ENCODE peak calls at places on chromosomes 5 and 9, in seven cellular contexts. U, B, K, N, F, R and G are unnamed samples.

GRCh38 chr5:179370490-179371122 is 25.3 kb upstream of the ADAMTS2 start:
- DNase-seq in U (no peak), B (no peak), K (no peak), N (no peak), F (no peak), R (no peak), G (no peak)

GRCh38 chr5:130290219-130290618 is 386.0 kb downstream of the CHSY3 start:
- DNase-seq in U (no peak), B (no peak), K (no peak), N (no peak), F (no peak), R (no peak), G (no peak)

GRCh38 chr5:101689306-101689705 is 606.8 kb downstream of the SLCO4C1 start:
- DNase-seq in U (no peak), B (no peak), K (no peak), N (no peak), F (no peak), R (no peak), G (no peak)

GRCh38 chr5:89471556-89471955 is 588.6 kb upstream of the MEF2C start:
- DNase-seq in U (no peak), B (no peak), K (no peak), N (no peak), F (no peak), R (no peak), G (no peak)

GRCh38 chr5:68894673-68895072 is 199.1 kb upstream of the SLC30A5 start:
- DNase-seq in U (no peak), B (no peak), K (no peak), N (no peak), F (no peak), R (no peak), G (no peak)

GRCh38 chr9:123669355-123669754 is 260.6 kb downstream of the DENND1A start:
- DNase-seq in U (no peak), B (no peak), K (no peak), N (no peak), F (no peak), R (no peak), G (no peak)

GRCh38 chr5:38387161-38387560 is 128.8 kb downstream of the EGFLAM start:
- DNase-seq in U (no peak), B (no peak), K (no peak), N (no peak), F (no peak), R (no peak), G (no peak)

GRCh38 chr5:59522201-59522831 is 371.2 kb downstream of the PDE4D start:
- DNase-seq in U (no peak), B (no peak), K (no peak), N (no peak), F (no peak), R (no peak), G (no peak)

GRCh38 chr9:131111186-131111853 is 14.1 kb upstream of the NUP214 start:
- DNase-seq in U (no peak), B (no peak), K (no peak), N (no peak), F (no peak), R (no peak), G (peak)

GRCh38 chr9:109027176-109027575 is 13.9 kb upstream of the CTNNAL1 start:
- DNase-seq in U (no peak), B (no peak), K (no peak), N (no peak), F (no peak), R (no peak), G (no peak)

GRCh38 chr9:100295240-100295639 is 57.5 kb downstream of the TEX10 start:
- DNase-seq in U (no peak), B (no peak), K (no peak), N (no peak), F (no peak), R (no peak), G (no peak)

GRCh38 chr5:169875091-169875727 is 105.1 kb downstream of the INSYN2B start:
- DNase-seq in U (no peak), B (no peak), K (no peak), N (no peak), F (no peak), R (no peak), G (no peak)

GRCh38 chr5:143014017-143014651 is 244.0 kb downstream of the ARHGAP26 start:
- DNase-seq in U (no peak), B (no peak), K (peak), N (no peak), F (peak), R (no peak), G (peak)

GRCh38 chr5:5804834-5805233 is 382.4 kb downstream of the ICE1 start:
- DNase-seq in U (no peak), B (no peak), K (no peak), N (no peak), F (no peak), R (no peak), G (no peak)

GRCh38 chr9:116152941-116153764 is 438 bp upstream of the PAPPA start:
- DNase-seq in U (no peak), B (no peak), K (no peak), N (no peak), F (peak), R (no peak), G (no peak)

GRCh38 chr5:67301285-67301904 is 104.8 kb upstream of the CD180 start:
- DNase-seq in U (no peak), B (no peak), K (no peak), N (no peak), F (no peak), R (no peak), G (no peak)

GRCh38 chr5:167049043-167049663 is 1242.3 kb upstream of the WWC1 start:
- DNase-seq in U (no peak), B (peak), K (peak), N (peak), F (peak), R (no peak), G (peak)

GRCh38 chr5:61910771-61911170 is 395.2 kb upstream of the KIF2A start:
- DNase-seq in U (no peak), B (no peak), K (no peak), N (no peak), F (no peak), R (no peak), G (no peak)

GRCh38 chr5:67730917-67731474 is 484.6 kb upstream of the PIK3R1 start:
- DNase-seq in U (no peak), B (no peak), K (no peak), N (no peak), F (no peak), R (no peak), G (no peak)

GRCh38 chr5:158876263-158876942 is 223.3 kb downstream of the EBF1 start:
- DNase-seq in U (no peak), B (no peak), K (no peak), N (no peak), F (no peak), R (no peak), G (no peak)

GRCh38 chr5:36739751-36740221 is 133.4 kb downstream of the SLC1A3 start:
- DNase-seq in U (no peak), B (peak), K (peak), N (peak), F (peak), R (peak), G (peak)

GRCh38 chr9:79974806-79975422 is 403.1 kb downstream of the TLE4 start:
- DNase-seq in U (no peak), B (no peak), K (no peak), N (no peak), F (no peak), R (no peak), G (no peak)

DNA sequence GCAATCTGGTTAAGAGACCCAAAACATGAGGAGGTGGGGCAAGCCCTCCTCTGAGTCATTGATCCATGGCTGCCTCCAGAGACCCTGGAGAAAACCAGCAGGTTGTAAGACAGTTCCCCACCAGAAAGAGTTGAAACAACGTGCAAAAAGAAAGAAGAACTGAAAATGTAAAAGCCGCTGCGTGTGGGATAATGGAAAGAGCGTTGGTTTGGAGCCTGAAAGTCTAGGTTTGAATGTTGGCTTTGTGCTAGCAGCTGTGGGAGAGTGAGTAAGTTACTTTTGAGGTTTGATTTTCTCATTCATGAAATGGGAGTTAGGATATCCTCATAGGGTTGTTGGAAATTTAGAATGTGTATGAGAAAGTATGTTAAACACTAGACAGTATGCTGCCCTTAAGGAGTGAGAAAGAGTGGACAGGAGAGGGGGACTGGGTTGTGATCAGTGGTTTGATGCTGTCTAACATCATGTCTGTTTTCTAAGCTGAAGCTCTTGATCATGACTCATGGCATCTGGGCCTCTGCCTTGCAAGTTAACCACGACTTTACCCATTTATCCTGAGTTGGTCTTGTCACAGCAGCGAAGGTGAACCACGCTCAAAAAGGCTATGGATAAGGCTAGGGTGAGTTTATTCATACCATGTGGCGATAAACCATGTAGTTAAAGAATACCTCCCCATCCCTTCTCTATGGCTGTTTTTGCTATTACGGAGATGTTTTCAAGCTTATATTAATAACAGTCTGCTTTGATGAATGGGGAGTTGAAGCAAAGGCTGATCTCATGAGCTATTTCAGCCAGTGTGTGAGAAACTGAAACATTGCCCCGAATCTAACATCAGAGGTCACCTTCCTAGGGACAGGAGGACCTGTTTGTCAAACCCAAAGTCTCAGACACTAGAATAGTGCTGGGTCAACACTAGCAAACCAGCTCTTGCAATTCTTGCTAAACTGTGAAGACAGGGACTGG is 41.3 kb downstream of the ZNF366 start:
- DNase-seq in U (peak), B (no peak), K (no peak), N (no peak), F (no peak), R (no peak), G (no peak)
- TF ChIP-seq SP1 in U (peak), B (no peak), K (no peak), N (no peak), F (no peak), R (no peak), G (no peak)

GRCh38 chr5:53335115-53335514 is 145.3 kb upstream of the FST start:
- DNase-seq in U (no peak), B (no peak), K (no peak), N (no peak), F (no peak), R (no peak), G (no peak)
- TF ChIP-seq SP1 in U (no peak), B (no peak), K (no peak), N (no peak), F (no peak), R (no peak), G (no peak)

GRCh38 chr5:52491829-52492217 is 295.9 kb upstream of the ITGA1 start:
- DNase-seq in U (no peak), B (no peak), K (no peak), N (no peak), F (no peak), R (no peak), G (no peak)
- TF ChIP-seq SP1 in U (no peak), B (no peak), K (no peak), N (no peak), F (no peak), R (no peak), G (no peak)

GRCh38 chr5:124453221-124454032 is 293.0 kb downstream of the ZNF608 start:
- DNase-seq in U (peak), B (no peak), K (no peak), N (peak), F (no peak), R (no peak), G (no peak)
- TF ChIP-seq SP1 in U (no peak), B (no peak), K (no peak), N (peak), F (no peak), R (no peak), G (no peak)

GRCh38 chr5:153496835-153497234 is 6.4 kb downstream of the GRIA1 start:
- DNase-seq in U (no peak), B (no peak), K (peak), N (peak), F (no peak), R (no peak), G (peak)
- TF ChIP-seq SP1 in U (no peak), B (no peak), K (no peak), N (no peak), F (no peak), R (no peak), G (no peak)

DNA sequence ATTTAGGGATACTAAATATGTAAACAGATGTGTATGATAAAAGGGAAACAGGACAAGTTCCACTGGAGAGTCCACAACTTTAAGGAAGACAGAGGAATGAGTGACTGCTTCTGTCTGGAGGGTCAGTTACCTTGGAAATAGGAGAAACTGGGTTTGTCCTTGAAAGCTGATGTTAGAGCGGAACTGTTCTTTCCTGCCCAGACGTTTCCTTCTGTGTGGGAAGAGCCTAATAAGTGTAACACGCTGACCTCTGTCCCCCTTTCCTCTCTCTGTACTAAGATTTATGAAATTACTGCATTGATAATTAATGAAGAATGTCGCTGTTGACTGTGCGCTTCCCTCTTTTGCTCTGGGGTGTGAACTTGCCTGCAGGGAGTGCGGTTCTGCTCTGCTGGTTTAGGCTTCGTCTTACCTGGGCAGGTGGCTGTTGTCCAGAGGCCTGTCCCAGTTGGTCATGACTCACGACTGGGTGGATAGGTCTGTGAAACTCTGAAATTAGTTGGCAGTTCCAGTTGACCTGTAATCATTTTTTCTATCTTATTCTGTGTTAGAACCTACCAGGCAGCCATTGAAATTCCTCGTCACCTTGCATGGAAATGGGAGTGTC is 126.8 kb downstream of the MTRR start:
- DNase-seq in U (no peak), B (no peak), K (no peak), N (no peak), F (no peak), R (no peak), G (no peak)
- TF ChIP-seq SP1 in U (no peak), B (no peak), K (no peak), N (no peak), F (no peak), R (no peak), G (no peak)

GRCh38 chr5:149257875-149258705 is 13.6 kb upstream of the AFAP1L1 start:
- DNase-seq in U (no peak), B (no peak), K (no peak), N (no peak), F (no peak), R (no peak), G (no peak)
- TF ChIP-seq SP1 in U (no peak), B (no peak), K (no peak), N (no peak), F (no peak), R (no peak), G (no peak)

DNA sequence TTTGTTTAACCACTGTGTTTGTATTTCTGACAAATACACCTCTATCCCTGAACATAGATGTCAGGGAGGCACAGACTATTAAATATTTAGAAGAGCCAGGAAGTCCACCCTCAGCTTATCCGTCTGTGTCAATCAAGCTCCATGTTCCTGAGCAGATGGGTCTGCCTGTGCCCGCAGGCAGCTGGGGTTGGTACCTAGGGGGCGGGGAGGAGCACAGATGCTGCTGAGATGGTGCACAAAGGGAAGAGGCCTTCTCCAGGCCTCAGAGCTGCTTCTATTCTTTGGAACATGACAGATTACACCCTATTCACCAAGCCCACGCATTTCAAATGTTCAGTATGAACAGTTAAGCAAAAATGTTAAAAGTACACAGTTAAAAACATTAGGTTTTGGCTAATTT is 142.1 kb downstream of the EPB41L4A start:
- DNase-seq in U (no peak), B (no peak), K (no peak), N (no peak), F (peak), R (no peak), G (no peak)
- TF ChIP-seq SP1 in U (no peak), B (no peak), K (no peak), N (no peak), F (no peak), R (no peak), G (no peak)